ENCODE peak calls at places on chromosomes 6 and 20, in eight cellular contexts. One of them, this sample, is unnamed.

GRCh38 chr6:70398783-70399730 is 14.3 kb upstream of the FAM135A start:
- DNase-seq in body of pancreas: peak; percentile 79
- DNase-seq in CD4-positive, alpha-beta T cell: no peak
- DNase-seq in dorsolateral prefrontal cortex: no peak
- DNase-seq in esophagus squamous epithelium: no peak
- DNase-seq in left lung: peak; percentile 53
- DNase-seq in stomach: peak; percentile 72
- DNase-seq in fibroblast of lung: peak; percentile 37
- DNase-seq in this sample: no peak

GRCh38 chr6:2244261-2245102 is 923 bp downstream of the GMDS start:
- DNase-seq in body of pancreas: peak; percentile 58
- DNase-seq in CD4-positive, alpha-beta T cell: no peak
- DNase-seq in dorsolateral prefrontal cortex: no peak
- DNase-seq in esophagus squamous epithelium: no peak
- DNase-seq in left lung: peak; percentile 46
- DNase-seq in stomach: peak; percentile 41
- DNase-seq in fibroblast of lung: no peak
- DNase-seq in this sample: no peak

GRCh38 chr20:7113577-7114466 is 346.3 kb downstream of the BMP2 start:
- DNase-seq in body of pancreas: peak; percentile 22
- DNase-seq in CD4-positive, alpha-beta T cell: no peak
- DNase-seq in dorsolateral prefrontal cortex: no peak
- DNase-seq in esophagus squamous epithelium: no peak
- DNase-seq in left lung: no peak
- DNase-seq in stomach: peak; percentile 28
- DNase-seq in fibroblast of lung: peak; percentile 6
- DNase-seq in this sample: no peak

GRCh38 chr6:47238456-47238995 is 71.2 kb downstream of the TNFRSF21 start:
- DNase-seq in body of pancreas: no peak
- DNase-seq in CD4-positive, alpha-beta T cell: no peak
- DNase-seq in dorsolateral prefrontal cortex: no peak
- DNase-seq in esophagus squamous epithelium: no peak
- DNase-seq in left lung: no peak
- DNase-seq in stomach: no peak
- DNase-seq in fibroblast of lung: no peak
- DNase-seq in this sample: no peak

GRCh38 chr20:51451484-51451883 is 91.0 kb downstream of the NFATC2 start:
- DNase-seq in body of pancreas: no peak
- DNase-seq in CD4-positive, alpha-beta T cell: no peak
- DNase-seq in dorsolateral prefrontal cortex: no peak
- DNase-seq in esophagus squamous epithelium: no peak
- DNase-seq in left lung: no peak
- DNase-seq in stomach: no peak
- DNase-seq in fibroblast of lung: no peak
- DNase-seq in this sample: no peak

GRCh38 chr6:24987439-24987838 is 51.7 kb upstream of the RIPOR2 start:
- DNase-seq in body of pancreas: no peak
- DNase-seq in CD4-positive, alpha-beta T cell: no peak
- DNase-seq in dorsolateral prefrontal cortex: no peak
- DNase-seq in esophagus squamous epithelium: no peak
- DNase-seq in left lung: no peak
- DNase-seq in stomach: no peak
- DNase-seq in fibroblast of lung: no peak
- DNase-seq in this sample: no peak

GRCh38 chr6:2753116-2753489 is 2.4 kb upstream of the MYLK4 start:
- DNase-seq in body of pancreas: no peak
- DNase-seq in CD4-positive, alpha-beta T cell: no peak
- DNase-seq in dorsolateral prefrontal cortex: no peak
- DNase-seq in esophagus squamous epithelium: no peak
- DNase-seq in left lung: no peak
- DNase-seq in stomach: no peak
- DNase-seq in fibroblast of lung: no peak
- DNase-seq in this sample: no peak

GRCh38 chr20:52974155-52974554 is 2.0 kb downstream of the TSHZ2 start:
- DNase-seq in body of pancreas: no peak
- DNase-seq in CD4-positive, alpha-beta T cell: no peak
- DNase-seq in dorsolateral prefrontal cortex: no peak
- DNase-seq in esophagus squamous epithelium: no peak
- DNase-seq in left lung: no peak
- DNase-seq in stomach: no peak
- DNase-seq in fibroblast of lung: no peak
- DNase-seq in this sample: no peak

GRCh38 chr20:25248501-25249172 is 752 bp downstream of the PYGB start:
- DNase-seq in body of pancreas: peak; percentile 59
- DNase-seq in CD4-positive, alpha-beta T cell: no peak
- DNase-seq in dorsolateral prefrontal cortex: peak; percentile 59
- DNase-seq in esophagus squamous epithelium: no peak
- DNase-seq in left lung: no peak
- DNase-seq in stomach: peak; percentile 50
- DNase-seq in fibroblast of lung: peak; percentile 31
- DNase-seq in this sample: no peak

GRCh38 chr6:8054276-8054675 is 9.9 kb downstream of the BLOC1S5 start:
- DNase-seq in body of pancreas: no peak
- DNase-seq in CD4-positive, alpha-beta T cell: no peak
- DNase-seq in dorsolateral prefrontal cortex: no peak
- DNase-seq in esophagus squamous epithelium: no peak
- DNase-seq in left lung: no peak
- DNase-seq in stomach: no peak
- DNase-seq in fibroblast of lung: no peak
- DNase-seq in this sample: no peak

GRCh38 chr6:113315068-113315467 is 542.1 kb upstream of the MARCKS start:
- DNase-seq in body of pancreas: no peak
- DNase-seq in CD4-positive, alpha-beta T cell: no peak
- DNase-seq in dorsolateral prefrontal cortex: no peak
- DNase-seq in esophagus squamous epithelium: no peak
- DNase-seq in left lung: no peak
- DNase-seq in stomach: no peak
- DNase-seq in fibroblast of lung: no peak
- DNase-seq in this sample: no peak

GRCh38 chr6:139846538-139847321 is 472.3 kb upstream of the CITED2 start:
- DNase-seq in body of pancreas: no peak
- DNase-seq in CD4-positive, alpha-beta T cell: no peak
- DNase-seq in dorsolateral prefrontal cortex: no peak
- DNase-seq in esophagus squamous epithelium: no peak
- DNase-seq in left lung: peak; percentile 46
- DNase-seq in stomach: no peak
- DNase-seq in fibroblast of lung: no peak
- DNase-seq in this sample: no peak

GRCh38 chr6:130788954-130789353 is 38.3 kb upstream of the SMLR1 start:
- DNase-seq in body of pancreas: no peak
- DNase-seq in CD4-positive, alpha-beta T cell: no peak
- DNase-seq in dorsolateral prefrontal cortex: no peak
- DNase-seq in esophagus squamous epithelium: no peak
- DNase-seq in left lung: no peak
- DNase-seq in stomach: no peak
- DNase-seq in fibroblast of lung: no peak
- DNase-seq in this sample: no peak
- TF ChIP-seq CTCF in body of pancreas: no peak
- TF ChIP-seq CTCF in CD4-positive, alpha-beta T cell: no peak
- TF ChIP-seq CTCF in dorsolateral prefrontal cortex: no peak
- TF ChIP-seq CTCF in esophagus squamous epithelium: no peak
- TF ChIP-seq CTCF in left lung: no peak
- TF ChIP-seq CTCF in stomach: no peak
- TF ChIP-seq CTCF in fibroblast of lung: no peak
- TF ChIP-seq CTCF in this sample: no peak

DNA sequence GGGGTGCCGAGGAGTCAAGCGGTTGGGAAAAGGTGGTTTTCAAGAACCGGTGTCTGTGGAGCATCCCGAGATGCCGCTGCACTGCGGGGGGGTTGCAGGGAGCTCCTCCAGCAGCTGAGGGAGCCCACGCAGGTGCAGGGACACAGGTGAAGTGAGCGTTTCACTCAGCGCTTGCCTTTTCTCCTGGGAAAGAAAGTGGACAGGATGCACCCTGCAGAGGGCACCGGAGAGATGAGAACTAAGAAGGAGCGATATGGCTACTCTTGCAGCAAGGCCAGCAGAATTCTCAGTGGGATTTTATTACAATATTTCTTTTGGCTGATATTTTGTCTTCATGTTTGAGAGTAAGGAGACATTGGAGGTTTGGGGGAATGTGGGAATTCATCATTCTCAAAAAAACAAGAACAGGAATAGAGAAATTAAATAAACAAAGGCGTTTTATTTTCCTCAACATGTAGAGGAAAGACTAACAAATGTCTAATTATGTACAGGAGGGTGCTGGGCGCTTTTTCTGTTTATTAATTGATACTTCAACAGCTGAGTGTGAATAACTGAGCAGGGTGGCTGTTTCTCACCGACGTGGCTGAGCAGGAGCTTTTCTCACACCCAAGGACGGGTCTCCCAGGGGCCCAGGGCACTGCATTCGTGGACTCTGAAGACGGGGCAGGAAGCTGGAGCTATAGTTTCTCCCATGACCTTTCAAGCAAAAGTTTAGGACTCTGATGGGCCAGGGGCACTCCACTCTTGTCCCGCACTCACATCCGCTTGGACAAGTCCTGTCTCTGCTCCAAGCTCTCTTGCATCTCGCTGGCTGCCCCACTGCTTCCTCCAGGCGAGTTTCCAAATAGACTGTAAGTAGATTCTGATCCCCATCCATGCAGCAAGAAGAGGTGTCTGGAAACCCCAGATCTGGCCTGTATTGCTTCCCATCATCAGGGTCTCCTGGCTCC is 176.1 kb downstream of the SMOC2 start:
- DNase-seq in body of pancreas: no peak
- DNase-seq in CD4-positive, alpha-beta T cell: no peak
- DNase-seq in dorsolateral prefrontal cortex: no peak
- DNase-seq in esophagus squamous epithelium: no peak
- DNase-seq in left lung: no peak
- DNase-seq in stomach: no peak
- DNase-seq in fibroblast of lung: no peak
- DNase-seq in this sample: no peak
- TF ChIP-seq CTCF in body of pancreas: no peak
- TF ChIP-seq CTCF in CD4-positive, alpha-beta T cell: no peak
- TF ChIP-seq CTCF in dorsolateral prefrontal cortex: peak; percentile 46
- TF ChIP-seq CTCF in esophagus squamous epithelium: no peak
- TF ChIP-seq CTCF in left lung: no peak
- TF ChIP-seq CTCF in stomach: no peak
- TF ChIP-seq CTCF in fibroblast of lung: no peak
- TF ChIP-seq CTCF in this sample: peak; percentile 44

GRCh38 chr6:161353208-161353613 is 79.3 kb upstream of the AGPAT4 start:
- DNase-seq in body of pancreas: peak; percentile 26
- DNase-seq in CD4-positive, alpha-beta T cell: no peak
- DNase-seq in dorsolateral prefrontal cortex: no peak
- DNase-seq in esophagus squamous epithelium: no peak
- DNase-seq in left lung: no peak
- DNase-seq in stomach: no peak
- DNase-seq in fibroblast of lung: peak; percentile 39
- DNase-seq in this sample: no peak
- TF ChIP-seq CTCF in body of pancreas: no peak
- TF ChIP-seq CTCF in CD4-positive, alpha-beta T cell: no peak
- TF ChIP-seq CTCF in dorsolateral prefrontal cortex: peak; percentile 13
- TF ChIP-seq CTCF in esophagus squamous epithelium: no peak
- TF ChIP-seq CTCF in left lung: no peak
- TF ChIP-seq CTCF in stomach: no peak
- TF ChIP-seq CTCF in fibroblast of lung: peak; percentile 31
- TF ChIP-seq CTCF in this sample: peak; percentile 45

DNA sequence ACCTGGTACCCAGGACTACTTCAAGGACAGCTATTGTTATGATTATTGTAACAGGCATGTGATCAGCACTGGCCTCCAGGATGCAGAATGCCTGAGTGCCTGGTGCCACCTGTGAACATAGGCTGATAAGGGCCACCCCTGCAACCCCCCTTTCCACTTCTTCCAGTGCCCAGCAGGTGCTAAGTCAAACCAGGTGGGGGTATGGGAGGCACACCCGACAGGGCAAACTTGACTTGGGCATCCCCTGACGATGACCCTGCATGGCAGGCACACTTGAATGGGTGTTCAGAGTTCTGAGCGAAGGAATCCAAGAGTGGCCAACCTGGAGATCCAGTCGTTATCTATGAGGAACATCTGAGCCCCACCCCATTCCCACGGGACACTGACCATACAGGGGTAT is 3.4 kb downstream of the ADA start:
- DNase-seq in body of pancreas: peak; percentile 54
- DNase-seq in CD4-positive, alpha-beta T cell: no peak
- DNase-seq in dorsolateral prefrontal cortex: no peak
- DNase-seq in esophagus squamous epithelium: no peak
- DNase-seq in left lung: no peak
- DNase-seq in stomach: peak; percentile 82
- DNase-seq in fibroblast of lung: no peak
- DNase-seq in this sample: no peak
- TF ChIP-seq CTCF in body of pancreas: no peak
- TF ChIP-seq CTCF in CD4-positive, alpha-beta T cell: no peak
- TF ChIP-seq CTCF in dorsolateral prefrontal cortex: no peak
- TF ChIP-seq CTCF in esophagus squamous epithelium: no peak
- TF ChIP-seq CTCF in left lung: no peak
- TF ChIP-seq CTCF in stomach: no peak
- TF ChIP-seq CTCF in fibroblast of lung: no peak
- TF ChIP-seq CTCF in this sample: no peak

This sample was measured in type B pancreatic cell.